ENCODE peak calls at places on chromosomes 5 and 9, in five cellular contexts. One of them, this sample, is unnamed.

GRCh38 chr9:116337015-116337414 is 183.4 kb downstream of the PAPPA start:
- DNase-seq in gastrocnemius medialis: no peak
- DNase-seq in mammary epithelial cell: peak; percentile 31
- DNase-seq in IMR-90: peak; percentile 83
- DNase-seq in CD4-positive, CD25-positive, alpha-beta regulatory T cell: no peak
- DNase-seq in this sample: no peak

GRCh38 chr9:138040446-138041430 is 163.2 kb downstream of the CACNA1B start:
- DNase-seq in IMR-90: no peak
- DNase-seq in CD4-positive, CD25-positive, alpha-beta regulatory T cell: no peak
- DNase-seq in gastrocnemius medialis: no peak
- DNase-seq in mammary epithelial cell: no peak
- DNase-seq in this sample: no peak

GRCh38 chr9:18706648-18707047 is 232.7 kb downstream of the ADAMTSL1 start:
- DNase-seq in CD4-positive, CD25-positive, alpha-beta regulatory T cell: no peak
- DNase-seq in mammary epithelial cell: no peak
- DNase-seq in gastrocnemius medialis: no peak
- DNase-seq in IMR-90: no peak
- DNase-seq in this sample: no peak

GRCh38 chr5:41637424-41637823 is 127.0 kb upstream of the PLCXD3 start:
- DNase-seq in CD4-positive, CD25-positive, alpha-beta regulatory T cell: no peak
- DNase-seq in gastrocnemius medialis: no peak
- DNase-seq in mammary epithelial cell: no peak
- DNase-seq in IMR-90: no peak
- DNase-seq in this sample: no peak

GRCh38 chr5:29794146-29794787 is 1399.2 kb upstream of the CDH6 start:
- DNase-seq in IMR-90: no peak
- DNase-seq in mammary epithelial cell: no peak
- DNase-seq in CD4-positive, CD25-positive, alpha-beta regulatory T cell: no peak
- DNase-seq in gastrocnemius medialis: no peak
- DNase-seq in this sample: no peak

GRCh38 chr5:149471406-149472183 is 79.6 kb downstream of the CSNK1A1 start:
- DNase-seq in CD4-positive, CD25-positive, alpha-beta regulatory T cell: no peak
- DNase-seq in gastrocnemius medialis: peak; percentile 14
- DNase-seq in mammary epithelial cell: peak; percentile 45
- DNase-seq in IMR-90: peak; percentile 57
- DNase-seq in this sample: no peak

GRCh38 chr9:93009337-93010015 is 49.0 kb upstream of the SUSD3 start:
- DNase-seq in CD4-positive, CD25-positive, alpha-beta regulatory T cell: no peak
- DNase-seq in mammary epithelial cell: no peak
- DNase-seq in gastrocnemius medialis: no peak
- DNase-seq in IMR-90: no peak
- DNase-seq in this sample: no peak

GRCh38 chr9:19464764-19465570 is 56.2 kb downstream of the ACER2 start:
- DNase-seq in CD4-positive, CD25-positive, alpha-beta regulatory T cell: peak; percentile 42
- DNase-seq in IMR-90: peak; percentile 81
- DNase-seq in mammary epithelial cell: peak; percentile 63
- DNase-seq in gastrocnemius medialis: peak; percentile 61
- DNase-seq in this sample: peak; percentile 71

GRCh38 chr9:124559871-124560270 is 52.7 kb upstream of the NR5A1 start:
- DNase-seq in mammary epithelial cell: peak; percentile 9
- DNase-seq in IMR-90: peak; percentile 88
- DNase-seq in gastrocnemius medialis: no peak
- DNase-seq in CD4-positive, CD25-positive, alpha-beta regulatory T cell: no peak
- DNase-seq in this sample: no peak

GRCh38 chr5:113221294-113222176 is 213.3 kb downstream of the TSSK1B start:
- DNase-seq in gastrocnemius medialis: no peak
- DNase-seq in IMR-90: peak; percentile 31
- DNase-seq in CD4-positive, CD25-positive, alpha-beta regulatory T cell: no peak
- DNase-seq in mammary epithelial cell: no peak
- DNase-seq in this sample: no peak

GRCh38 chr9:105243015-105243686 is 1.3 kb upstream of the SLC44A1 start:
- DNase-seq in mammary epithelial cell: peak; percentile 44
- DNase-seq in IMR-90: peak; percentile 49
- DNase-seq in CD4-positive, CD25-positive, alpha-beta regulatory T cell: no peak
- DNase-seq in gastrocnemius medialis: no peak
- DNase-seq in this sample: no peak

GRCh38 chr5:69368458-69369368 is 607 bp downstream of the AK6 start:
- DNase-seq in gastrocnemius medialis: no peak
- DNase-seq in IMR-90: peak; percentile 54
- DNase-seq in CD4-positive, CD25-positive, alpha-beta regulatory T cell: peak; percentile 12
- DNase-seq in mammary epithelial cell: no peak
- DNase-seq in this sample: peak; percentile 37

GRCh38 chr5:34959323-34959722 is 30.0 kb downstream of the DNAJC21 start:
- DNase-seq in gastrocnemius medialis: no peak
- DNase-seq in CD4-positive, CD25-positive, alpha-beta regulatory T cell: no peak
- DNase-seq in mammary epithelial cell: peak; percentile 74
- DNase-seq in IMR-90: peak; percentile 86
- DNase-seq in this sample: no peak

GRCh38 chr9:114059047-114059803 is 18.9 kb downstream of the AMBP start:
- DNase-seq in IMR-90: no peak
- DNase-seq in gastrocnemius medialis: no peak
- DNase-seq in CD4-positive, CD25-positive, alpha-beta regulatory T cell: no peak
- DNase-seq in mammary epithelial cell: no peak
- DNase-seq in this sample: no peak

GRCh38 chr9:121597693-121598166 is 53.7 kb upstream of the DAB2IP start:
- DNase-seq in gastrocnemius medialis: no peak
- DNase-seq in mammary epithelial cell: no peak
- DNase-seq in IMR-90: no peak
- DNase-seq in CD4-positive, CD25-positive, alpha-beta regulatory T cell: no peak
- DNase-seq in this sample: no peak

GRCh38 chr9:121596515-121596914 is 54.9 kb upstream of the DAB2IP start:
- DNase-seq in CD4-positive, CD25-positive, alpha-beta regulatory T cell: no peak
- DNase-seq in IMR-90: peak; percentile 56
- DNase-seq in gastrocnemius medialis: no peak
- DNase-seq in mammary epithelial cell: no peak
- DNase-seq in this sample: no peak

GRCh38 chr9:121599872-121600585 is 51.4 kb upstream of the DAB2IP start:
- DNase-seq in mammary epithelial cell: no peak
- DNase-seq in gastrocnemius medialis: no peak
- DNase-seq in IMR-90: no peak
- DNase-seq in CD4-positive, CD25-positive, alpha-beta regulatory T cell: no peak
- DNase-seq in this sample: no peak

GRCh38 chr9:121599186-121599871 is 52.1 kb upstream of the DAB2IP start:
- DNase-seq in IMR-90: peak; percentile 26
- DNase-seq in CD4-positive, CD25-positive, alpha-beta regulatory T cell: no peak
- DNase-seq in gastrocnemius medialis: peak; percentile 90
- DNase-seq in mammary epithelial cell: peak; percentile 32
- DNase-seq in this sample: no peak

DNA sequence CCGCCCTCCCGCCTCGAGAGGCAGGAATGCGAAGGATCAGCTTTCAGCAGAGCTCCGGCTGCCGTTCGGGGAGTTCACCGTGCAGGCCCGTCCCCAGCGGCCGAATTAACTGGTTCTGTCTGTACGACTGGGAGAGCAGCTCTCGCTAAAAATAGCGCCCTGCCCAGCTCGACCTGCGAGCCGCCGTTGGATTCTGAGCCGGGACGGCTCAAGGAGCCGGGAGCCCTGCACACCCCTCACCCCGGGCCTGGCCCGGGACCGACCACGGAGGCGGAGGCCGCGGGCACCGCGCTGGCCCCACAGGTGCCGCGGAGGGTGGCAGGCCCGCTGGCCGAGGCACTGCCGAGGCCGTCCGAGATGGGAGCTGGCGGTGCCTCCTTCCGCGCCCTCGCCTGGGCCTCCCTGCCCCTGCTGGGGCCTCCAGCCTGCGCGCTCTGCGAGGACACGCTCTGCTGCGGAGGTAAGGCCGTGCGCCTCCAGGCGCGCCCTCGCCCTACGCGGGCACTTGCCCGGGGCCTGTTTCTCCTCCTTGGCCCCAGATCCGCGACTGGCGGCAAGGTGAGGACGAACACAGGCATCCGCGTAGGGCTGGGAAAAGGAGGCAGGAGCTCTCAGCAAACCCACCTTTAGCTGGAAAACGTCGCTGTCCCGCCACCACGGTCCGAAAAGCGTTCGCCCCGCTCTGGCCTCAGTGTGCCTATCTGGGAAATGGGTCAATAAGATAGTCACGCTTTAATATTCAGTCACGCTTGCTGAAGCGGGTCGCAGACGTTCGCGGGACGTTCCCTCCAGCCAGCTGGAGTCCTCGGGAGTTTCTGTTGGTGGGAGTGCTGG is 53.0 kb upstream of the DAB2IP start:
- DNase-seq in IMR-90: peak; percentile 86
- DNase-seq in CD4-positive, CD25-positive, alpha-beta regulatory T cell: no peak
- DNase-seq in mammary epithelial cell: no peak
- DNase-seq in gastrocnemius medialis: peak; percentile 96
- DNase-seq in this sample: no peak
- H3K4me3 ChIP-seq in IMR-90: peak overlapping the region; percentile 16
- H3K4me3 ChIP-seq in CD4-positive, CD25-positive, alpha-beta regulatory T cell: no peak overlapping the region
- H3K4me3 ChIP-seq in mammary epithelial cell: peak overlapping the region; percentile 17
- H3K4me3 ChIP-seq in gastrocnemius medialis: peak overlapping the region; percentile 65
- H3K4me3 ChIP-seq in this sample: no peak overlapping the region

GRCh38 chr5:39040875-39041274 is 33.3 kb downstream of the RICTOR start:
- DNase-seq in mammary epithelial cell: no peak
- DNase-seq in IMR-90: no peak
- DNase-seq in gastrocnemius medialis: no peak
- DNase-seq in CD4-positive, CD25-positive, alpha-beta regulatory T cell: no peak
- DNase-seq in this sample: no peak
- H3K4me3 ChIP-seq in mammary epithelial cell: no peak overlapping the region
- H3K4me3 ChIP-seq in IMR-90: no peak overlapping the region
- H3K4me3 ChIP-seq in gastrocnemius medialis: no peak overlapping the region
- H3K4me3 ChIP-seq in CD4-positive, CD25-positive, alpha-beta regulatory T cell: no peak overlapping the region
- H3K4me3 ChIP-seq in this sample: no peak overlapping the region

GRCh38 chr5:151251001-151251551 is 1.9 kb upstream of the GM2A start:
- DNase-seq in gastrocnemius medialis: no peak
- DNase-seq in IMR-90: no peak
- DNase-seq in mammary epithelial cell: no peak
- DNase-seq in CD4-positive, CD25-positive, alpha-beta regulatory T cell: peak; percentile 41
- DNase-seq in this sample: peak; percentile 29
- H3K4me3 ChIP-seq in gastrocnemius medialis: no peak overlapping the region
- H3K4me3 ChIP-seq in IMR-90: no peak overlapping the region
- H3K4me3 ChIP-seq in mammary epithelial cell: no peak overlapping the region
- H3K4me3 ChIP-seq in CD4-positive, CD25-positive, alpha-beta regulatory T cell: peak overlapping the region; percentile 85
- H3K4me3 ChIP-seq in this sample: no peak overlapping the region

GRCh38 chr5:126370796-126371718 is 52.2 kb upstream of the GRAMD2B start:
- DNase-seq in mammary epithelial cell: peak; percentile 72
- DNase-seq in IMR-90: peak; percentile 78
- DNase-seq in CD4-positive, CD25-positive, alpha-beta regulatory T cell: no peak
- DNase-seq in gastrocnemius medialis: no peak
- DNase-seq in this sample: no peak
- H3K4me3 ChIP-seq in mammary epithelial cell: no peak overlapping the region
- H3K4me3 ChIP-seq in IMR-90: no peak overlapping the region
- H3K4me3 ChIP-seq in CD4-positive, CD25-positive, alpha-beta regulatory T cell: no peak overlapping the region
- H3K4me3 ChIP-seq in gastrocnemius medialis: no peak overlapping the region
- H3K4me3 ChIP-seq in this sample: no peak overlapping the region

DNA sequence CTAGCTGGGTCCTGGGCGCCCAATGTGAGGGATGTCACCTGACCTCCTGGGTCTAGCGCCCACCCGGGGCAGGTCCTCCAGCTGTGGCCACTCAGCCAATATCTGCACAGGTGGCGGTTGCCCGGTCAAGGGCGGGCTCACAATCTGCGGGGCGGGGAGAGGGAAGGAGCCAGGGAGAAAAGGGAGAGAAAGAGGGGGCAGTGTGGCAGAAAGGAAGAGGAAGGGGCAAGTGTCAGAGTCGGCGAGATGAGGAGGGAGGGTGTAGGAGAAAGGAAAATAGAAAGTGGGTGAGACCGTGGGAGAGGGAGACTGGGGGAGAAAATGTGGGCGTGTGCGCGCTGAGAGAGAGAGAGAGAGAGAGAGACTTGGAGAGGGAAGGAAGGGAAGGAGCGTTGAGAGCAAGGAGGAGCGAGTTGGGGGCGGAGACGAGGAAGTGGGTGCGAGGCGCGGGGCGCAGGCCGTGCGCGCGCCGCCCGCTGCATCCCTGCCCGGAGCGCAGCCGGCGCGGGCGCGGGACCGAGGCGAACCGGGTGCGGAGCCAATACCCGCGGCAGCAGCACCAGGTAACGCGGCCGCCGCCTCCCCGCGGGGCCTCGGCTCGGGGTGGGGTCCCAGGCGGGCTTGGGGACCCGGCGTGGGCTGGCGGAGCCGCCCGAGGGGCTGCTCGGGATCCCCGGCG is at the start of gene HRH2:
- DNase-seq in gastrocnemius medialis: no peak
- DNase-seq in mammary epithelial cell: peak; percentile 14
- DNase-seq in IMR-90: no peak
- DNase-seq in CD4-positive, CD25-positive, alpha-beta regulatory T cell: peak; percentile 23
- DNase-seq in this sample: no peak
- H3K4me3 ChIP-seq in gastrocnemius medialis: peak within 1 kb of the TSS; percentile 35
- H3K4me3 ChIP-seq in mammary epithelial cell: peak within 1 kb of the TSS; percentile 19
- H3K4me3 ChIP-seq in IMR-90: no peak within 1 kb of the TSS
- H3K4me3 ChIP-seq in CD4-positive, CD25-positive, alpha-beta regulatory T cell: peak within 1 kb of the TSS; percentile 79
- H3K4me3 ChIP-seq in this sample: peak within 1 kb of the TSS; percentile 7